ENCODE peak calls at places on chromosomes 16 and 17, in seven cellular contexts. One of them, this sample, is unnamed.

GRCh38 chr17:40038882-40039513 is 15.2 kb downstream of the MED24 start:
- DNase-seq in EH: peak
- DNase-seq in stomach: peak
- DNase-seq in cardiac fibroblast: peak
- DNase-seq in cerebellum: peak
- DNase-seq in foreskin melanocyte: no peak
- DNase-seq in NCI-H2029: no peak
- DNase-seq in this sample: peak

GRCh38 chr17:5042152-5043022 is 7.2 kb upstream of the SLC52A1 start:
- DNase-seq in EH: no peak
- DNase-seq in foreskin melanocyte: no peak
- DNase-seq in cardiac fibroblast: no peak
- DNase-seq in cerebellum: no peak
- DNase-seq in stomach: no peak
- DNase-seq in NCI-H2029: no peak
- DNase-seq in this sample: no peak

GRCh38 chr16:67989322-67990017 is 9.2 kb upstream of the DPEP3 start:
- DNase-seq in cerebellum: no peak
- DNase-seq in cardiac fibroblast: no peak
- DNase-seq in foreskin melanocyte: no peak
- DNase-seq in EH: no peak
- DNase-seq in stomach: no peak
- DNase-seq in NCI-H2029: no peak
- DNase-seq in this sample: no peak

GRCh38 chr16:85524630-85525463 is 88.3 kb upstream of the GSE1 start:
- DNase-seq in EH: peak
- DNase-seq in foreskin melanocyte: no peak
- DNase-seq in stomach: peak
- DNase-seq in cardiac fibroblast: peak
- DNase-seq in cerebellum: no peak
- DNase-seq in NCI-H2029: no peak
- DNase-seq in this sample: no peak

GRCh38 chr16:69894675-69895074 is 56.5 kb upstream of the CLEC18A start:
- DNase-seq in stomach: peak
- DNase-seq in EH: no peak
- DNase-seq in cerebellum: peak
- DNase-seq in cardiac fibroblast: no peak
- DNase-seq in foreskin melanocyte: peak
- DNase-seq in NCI-H2029: no peak
- DNase-seq in this sample: peak

GRCh38 chr16:14509055-14509454 is 121.0 kb downstream of the PARN start:
- DNase-seq in cardiac fibroblast: peak
- DNase-seq in foreskin melanocyte: no peak
- DNase-seq in EH: peak
- DNase-seq in stomach: no peak
- DNase-seq in NCI-H2029: no peak
- DNase-seq in cerebellum: no peak
- DNase-seq in this sample: no peak

GRCh38 chr16:66298006-66298405 is 68.5 kb upstream of the CDH5 start:
- DNase-seq in cardiac fibroblast: no peak
- DNase-seq in NCI-H2029: no peak
- DNase-seq in cerebellum: no peak
- DNase-seq in stomach: no peak
- DNase-seq in EH: no peak
- DNase-seq in foreskin melanocyte: no peak
- DNase-seq in this sample: no peak

GRCh38 chr16:30839523-30840227 is 52.7 kb upstream of the ZNF629 start:
- DNase-seq in cerebellum: no peak
- DNase-seq in EH: no peak
- DNase-seq in NCI-H2029: no peak
- DNase-seq in foreskin melanocyte: no peak
- DNase-seq in stomach: peak
- DNase-seq in cardiac fibroblast: no peak
- DNase-seq in this sample: no peak

GRCh38 chr17:49549691-49550678 is 25.7 kb upstream of the NXPH3 start:
- DNase-seq in EH: no peak
- DNase-seq in NCI-H2029: no peak
- DNase-seq in foreskin melanocyte: no peak
- DNase-seq in stomach: no peak
- DNase-seq in cardiac fibroblast: no peak
- DNase-seq in cerebellum: no peak
- DNase-seq in this sample: no peak

GRCh38 chr16:85172465-85173071 is 60.3 kb upstream of the CIBAR2 start:
- DNase-seq in NCI-H2029: no peak
- DNase-seq in cerebellum: peak
- DNase-seq in EH: peak
- DNase-seq in foreskin melanocyte: no peak
- DNase-seq in stomach: no peak
- DNase-seq in cardiac fibroblast: no peak
- DNase-seq in this sample: peak

GRCh38 chr17:73179387-73179786 is 13.5 kb upstream of the COG1 start:
- DNase-seq in cerebellum: no peak
- DNase-seq in NCI-H2029: no peak
- DNase-seq in EH: no peak
- DNase-seq in foreskin melanocyte: no peak
- DNase-seq in stomach: no peak
- DNase-seq in cardiac fibroblast: no peak
- DNase-seq in this sample: no peak

GRCh38 chr16:23754594-23755483 is at the start of gene CHP2:
- DNase-seq in EH: no peak
- DNase-seq in NCI-H2029: no peak
- DNase-seq in cerebellum: no peak
- DNase-seq in cardiac fibroblast: no peak
- DNase-seq in stomach: no peak
- DNase-seq in foreskin melanocyte: no peak
- DNase-seq in this sample: no peak

GRCh38 chr17:66540131-66540781 is 237.8 kb downstream of the PRKCA start:
- DNase-seq in stomach: no peak
- DNase-seq in EH: peak
- DNase-seq in foreskin melanocyte: peak
- DNase-seq in cardiac fibroblast: peak
- DNase-seq in cerebellum: peak
- DNase-seq in NCI-H2029: no peak
- DNase-seq in this sample: peak

GRCh38 chr17:58585554-58585953 is 71.1 kb upstream of the MTMR4 start:
- DNase-seq in NCI-H2029: no peak
- DNase-seq in stomach: no peak
- DNase-seq in foreskin melanocyte: no peak
- DNase-seq in cardiac fibroblast: no peak
- DNase-seq in cerebellum: no peak
- DNase-seq in EH: no peak
- DNase-seq in this sample: no peak

GRCh38 chr17:28968269-28968913 is 17.1 kb upstream of the PHF12 start:
- DNase-seq in cardiac fibroblast: peak
- DNase-seq in cerebellum: no peak
- DNase-seq in stomach: no peak
- DNase-seq in EH: no peak
- DNase-seq in NCI-H2029: no peak
- DNase-seq in foreskin melanocyte: no peak
- DNase-seq in this sample: no peak

GRCh38 chr17:45123930-45124796 is 8.2 kb downstream of the PLCD3 start:
- DNase-seq in NCI-H2029: no peak
- DNase-seq in cerebellum: no peak
- DNase-seq in EH: peak
- DNase-seq in stomach: peak
- DNase-seq in foreskin melanocyte: peak
- DNase-seq in cardiac fibroblast: peak
- DNase-seq in this sample: peak

GRCh38 chr16:81740163-81740562 is 38.9 kb upstream of the PLCG2 start:
- DNase-seq in NCI-H2029: no peak
- DNase-seq in cardiac fibroblast: no peak
- DNase-seq in cerebellum: no peak
- DNase-seq in stomach: no peak
- DNase-seq in foreskin melanocyte: no peak
- DNase-seq in EH: no peak
- DNase-seq in this sample: peak

GRCh38 chr17:31697838-31698237 is 161.2 kb downstream of the COPRS start:
- DNase-seq in stomach: no peak
- DNase-seq in foreskin melanocyte: no peak
- DNase-seq in EH: no peak
- DNase-seq in cardiac fibroblast: no peak
- DNase-seq in NCI-H2029: no peak
- DNase-seq in cerebellum: no peak
- DNase-seq in this sample: no peak

GRCh38 chr17:62678214-62678919 is 50.9 kb downstream of the MRC2 start:
- DNase-seq in stomach: no peak
- DNase-seq in cerebellum: no peak
- DNase-seq in cardiac fibroblast: no peak
- DNase-seq in EH: no peak
- DNase-seq in NCI-H2029: no peak
- DNase-seq in foreskin melanocyte: no peak
- DNase-seq in this sample: no peak

GRCh38 chr17:21814776-21815175 is 122.5 kb downstream of the KCNJ18 start:
- DNase-seq in cardiac fibroblast: no peak
- DNase-seq in cerebellum: no peak
- DNase-seq in stomach: no peak
- DNase-seq in foreskin melanocyte: no peak
- DNase-seq in NCI-H2029: no peak
- DNase-seq in EH: no peak
- DNase-seq in this sample: no peak

GRCh38 chr16:79618712-79619050 is 18.1 kb upstream of the MAF start:
- DNase-seq in cerebellum: no peak
- DNase-seq in NCI-H2029: no peak
- DNase-seq in cardiac fibroblast: no peak
- DNase-seq in stomach: no peak
- DNase-seq in EH: no peak
- DNase-seq in foreskin melanocyte: no peak
- DNase-seq in this sample: no peak

GRCh38 chr16:57804111-57804837 is 2.0 kb upstream of the KIFC3 start:
- DNase-seq in cerebellum: no peak
- DNase-seq in EH: peak
- DNase-seq in foreskin melanocyte: no peak
- DNase-seq in stomach: no peak
- DNase-seq in cardiac fibroblast: no peak
- DNase-seq in NCI-H2029: no peak
- DNase-seq in this sample: no peak

GRCh38 chr16:83808573-83809014 is 816 bp downstream of the HSBP1 start:
- DNase-seq in foreskin melanocyte: no peak
- DNase-seq in stomach: no peak
- DNase-seq in EH: peak
- DNase-seq in cardiac fibroblast: no peak
- DNase-seq in cerebellum: peak
- DNase-seq in NCI-H2029: no peak
- DNase-seq in this sample: no peak

GRCh38 chr17:41406205-41406604 is 8.8 kb upstream of the KRT31 start:
- DNase-seq in cardiac fibroblast: no peak
- DNase-seq in stomach: no peak
- DNase-seq in cerebellum: no peak
- DNase-seq in foreskin melanocyte: no peak
- DNase-seq in EH: peak
- DNase-seq in NCI-H2029: no peak
- DNase-seq in this sample: no peak

GRCh38 chr17:39979021-39979660 is 1.5 kb upstream of the PSMD3 start:
- DNase-seq in cardiac fibroblast: peak
- DNase-seq in EH: peak
- DNase-seq in stomach: no peak
- DNase-seq in foreskin melanocyte: no peak
- DNase-seq in cerebellum: no peak
- DNase-seq in NCI-H2029: no peak
- DNase-seq in this sample: no peak

GRCh38 chr17:78127240-78127887 is 1.2 kb downstream of the TMC6 start:
- DNase-seq in cardiac fibroblast: no peak
- DNase-seq in foreskin melanocyte: peak
- DNase-seq in stomach: peak
- DNase-seq in NCI-H2029: no peak
- DNase-seq in EH: no peak
- DNase-seq in cerebellum: no peak
- DNase-seq in this sample: peak

GRCh38 chr16:10831899-10832886 is 13.6 kb upstream of the TVP23A start:
- DNase-seq in foreskin melanocyte: no peak
- DNase-seq in stomach: no peak
- DNase-seq in cardiac fibroblast: no peak
- DNase-seq in EH: no peak
- DNase-seq in cerebellum: no peak
- DNase-seq in NCI-H2029: no peak
- DNase-seq in this sample: no peak

GRCh38 chr17:49624896-49625295 is 49.2 kb downstream of the NXPH3 start:
- DNase-seq in EH: peak
- DNase-seq in cardiac fibroblast: peak
- DNase-seq in NCI-H2029: no peak
- DNase-seq in stomach: no peak
- DNase-seq in foreskin melanocyte: no peak
- DNase-seq in cerebellum: no peak
- DNase-seq in this sample: no peak

GRCh38 chr17:4409659-4410058 is 24.1 kb upstream of the SPNS3 start:
- DNase-seq in cerebellum: no peak
- DNase-seq in NCI-H2029: no peak
- DNase-seq in cardiac fibroblast: no peak
- DNase-seq in foreskin melanocyte: no peak
- DNase-seq in EH: no peak
- DNase-seq in stomach: no peak
- DNase-seq in this sample: no peak

GRCh38 chr17:21289902-21290571 is 5.5 kb downstream of the MAP2K3 start:
- DNase-seq in cerebellum: peak
- DNase-seq in NCI-H2029: no peak
- DNase-seq in EH: no peak
- DNase-seq in stomach: no peak
- DNase-seq in cardiac fibroblast: peak
- DNase-seq in foreskin melanocyte: no peak
- DNase-seq in this sample: no peak

GRCh38 chr17:74744349-74744713 is 4.1 kb upstream of the NHERF1 start:
- DNase-seq in cerebellum: no peak
- DNase-seq in EH: no peak
- DNase-seq in cardiac fibroblast: no peak
- DNase-seq in foreskin melanocyte: no peak
- DNase-seq in NCI-H2029: no peak
- DNase-seq in stomach: no peak
- DNase-seq in this sample: no peak

GRCh38 chr17:80758793-80759673 is 214.4 kb downstream of the RPTOR start:
- DNase-seq in stomach: no peak
- DNase-seq in NCI-H2029: peak
- DNase-seq in cardiac fibroblast: no peak
- DNase-seq in foreskin melanocyte: no peak
- DNase-seq in EH: peak
- DNase-seq in cerebellum: no peak
- DNase-seq in this sample: no peak

GRCh38 chr17:16938031-16938430 is 33.9 kb downstream of the TNFRSF13B start:
- DNase-seq in stomach: peak
- DNase-seq in EH: no peak
- DNase-seq in foreskin melanocyte: no peak
- DNase-seq in cardiac fibroblast: no peak
- DNase-seq in NCI-H2029: no peak
- DNase-seq in cerebellum: no peak
- DNase-seq in this sample: no peak

This sample was measured in SK-MEL-5.